ENCODE peak calls at places on chromosomes 5 and 9, in eight cellular contexts. One of them, this sample, is unnamed.

GRCh38 chr5:33611882-33612281 is 171.1 kb downstream of the TARS1 start:
- DNase-seq in AG09319: peak; percentile 5
- DNase-seq in endothelial cell of umbilical vein: no peak
- DNase-seq in B cell: no peak
- DNase-seq in RWPE2: no peak
- DNase-seq in lower leg skin: no peak
- DNase-seq in left ventricle myocardium inferior: no peak
- DNase-seq in MM.1S: no peak
- DNase-seq in this sample: no peak

GRCh38 chr9:122309861-122310260 is 45.2 kb downstream of the MRRF start:
- DNase-seq in endothelial cell of umbilical vein: no peak
- DNase-seq in MM.1S: no peak
- DNase-seq in RWPE2: no peak
- DNase-seq in B cell: no peak
- DNase-seq in AG09319: no peak
- DNase-seq in left ventricle myocardium inferior: no peak
- DNase-seq in lower leg skin: no peak
- DNase-seq in this sample: no peak

GRCh38 chr5:54704341-54704740 is 186.8 kb downstream of the SNX18 start:
- DNase-seq in endothelial cell of umbilical vein: no peak
- DNase-seq in lower leg skin: no peak
- DNase-seq in B cell: no peak
- DNase-seq in MM.1S: no peak
- DNase-seq in left ventricle myocardium inferior: no peak
- DNase-seq in AG09319: no peak
- DNase-seq in RWPE2: no peak
- DNase-seq in this sample: no peak

GRCh38 chr9:132609829-132610228 is 27.4 kb downstream of the BARHL1 start:
- DNase-seq in MM.1S: no peak
- DNase-seq in left ventricle myocardium inferior: no peak
- DNase-seq in RWPE2: no peak
- DNase-seq in endothelial cell of umbilical vein: no peak
- DNase-seq in AG09319: peak; percentile 44
- DNase-seq in B cell: no peak
- DNase-seq in lower leg skin: no peak
- DNase-seq in this sample: no peak

GRCh38 chr5:58404734-58405133 is 55.2 kb downstream of the PLK2 start:
- DNase-seq in endothelial cell of umbilical vein: no peak
- DNase-seq in B cell: no peak
- DNase-seq in RWPE2: no peak
- DNase-seq in MM.1S: no peak
- DNase-seq in AG09319: no peak
- DNase-seq in left ventricle myocardium inferior: no peak
- DNase-seq in lower leg skin: no peak
- DNase-seq in this sample: no peak

GRCh38 chr9:114405294-114406034 is 17.7 kb upstream of the AKNA start:
- DNase-seq in left ventricle myocardium inferior: peak; percentile 65
- DNase-seq in MM.1S: peak; percentile 71
- DNase-seq in lower leg skin: peak; percentile 94
- DNase-seq in B cell: peak; percentile 89
- DNase-seq in RWPE2: no peak
- DNase-seq in AG09319: peak; percentile 46
- DNase-seq in endothelial cell of umbilical vein: peak; percentile 75
- DNase-seq in this sample: peak; percentile 89

GRCh38 chr5:175246242-175246891 is 197.6 kb downstream of the DRD1 start:
- DNase-seq in RWPE2: peak; percentile 87
- DNase-seq in left ventricle myocardium inferior: no peak
- DNase-seq in MM.1S: no peak
- DNase-seq in endothelial cell of umbilical vein: no peak
- DNase-seq in AG09319: peak; percentile 38
- DNase-seq in lower leg skin: no peak
- DNase-seq in B cell: no peak
- DNase-seq in this sample: no peak

GRCh38 chr9:133950206-133950915 is 41.8 kb downstream of the VAV2 start:
- DNase-seq in RWPE2: no peak
- DNase-seq in lower leg skin: no peak
- DNase-seq in AG09319: no peak
- DNase-seq in left ventricle myocardium inferior: peak; percentile 31
- DNase-seq in B cell: no peak
- DNase-seq in MM.1S: no peak
- DNase-seq in endothelial cell of umbilical vein: no peak
- DNase-seq in this sample: no peak

GRCh38 chr9:37975639-37976038 is 71.7 kb upstream of the SLC25A51 start:
- DNase-seq in B cell: no peak
- DNase-seq in AG09319: no peak
- DNase-seq in lower leg skin: no peak
- DNase-seq in MM.1S: no peak
- DNase-seq in RWPE2: peak; percentile 15
- DNase-seq in endothelial cell of umbilical vein: no peak
- DNase-seq in left ventricle myocardium inferior: no peak
- DNase-seq in this sample: no peak

GRCh38 chr5:156920042-156920860 is 42.8 kb downstream of the TIMD4 start:
- DNase-seq in MM.1S: no peak
- DNase-seq in B cell: no peak
- DNase-seq in left ventricle myocardium inferior: no peak
- DNase-seq in RWPE2: no peak
- DNase-seq in lower leg skin: no peak
- DNase-seq in AG09319: no peak
- DNase-seq in endothelial cell of umbilical vein: no peak
- DNase-seq in this sample: no peak

GRCh38 chr5:131462479-131462878 is 172.6 kb downstream of the RAPGEF6 start:
- DNase-seq in left ventricle myocardium inferior: no peak
- DNase-seq in B cell: no peak
- DNase-seq in lower leg skin: no peak
- DNase-seq in RWPE2: no peak
- DNase-seq in endothelial cell of umbilical vein: peak; percentile 87
- DNase-seq in MM.1S: no peak
- DNase-seq in AG09319: no peak
- DNase-seq in this sample: no peak

GRCh38 chr9:132114102-132114707 is 34.5 kb upstream of the MED27 start:
- DNase-seq in endothelial cell of umbilical vein: peak; percentile 52
- DNase-seq in RWPE2: no peak
- DNase-seq in left ventricle myocardium inferior: peak; percentile 55
- DNase-seq in B cell: no peak
- DNase-seq in AG09319: peak; percentile 14
- DNase-seq in MM.1S: peak; percentile 33
- DNase-seq in lower leg skin: peak; percentile 82
- DNase-seq in this sample: no peak

GRCh38 chr5:138716456-138716924 is 36.7 kb upstream of the CTNNA1 start:
- DNase-seq in lower leg skin: no peak
- DNase-seq in AG09319: no peak
- DNase-seq in B cell: no peak
- DNase-seq in MM.1S: no peak
- DNase-seq in left ventricle myocardium inferior: no peak
- DNase-seq in endothelial cell of umbilical vein: no peak
- DNase-seq in RWPE2: no peak
- DNase-seq in this sample: no peak

GRCh38 chr9:94675008-94675841 is 35.9 kb upstream of the FBP1 start:
- DNase-seq in endothelial cell of umbilical vein: peak; percentile 48
- DNase-seq in RWPE2: no peak
- DNase-seq in AG09319: no peak
- DNase-seq in left ventricle myocardium inferior: no peak
- DNase-seq in B cell: no peak
- DNase-seq in MM.1S: no peak
- DNase-seq in lower leg skin: no peak
- DNase-seq in this sample: no peak

GRCh38 chr5:82312373-82312856 is 34.3 kb upstream of the RPS23 start:
- DNase-seq in B cell: no peak
- DNase-seq in left ventricle myocardium inferior: peak; percentile 59
- DNase-seq in AG09319: peak; percentile 72
- DNase-seq in MM.1S: peak; percentile 28
- DNase-seq in endothelial cell of umbilical vein: peak; percentile 63
- DNase-seq in lower leg skin: peak; percentile 89
- DNase-seq in RWPE2: no peak
- DNase-seq in this sample: peak; percentile 21

GRCh38 chr5:163381832-163382231 is 55.6 kb upstream of the CCNG1 start:
- DNase-seq in left ventricle myocardium inferior: no peak
- DNase-seq in B cell: no peak
- DNase-seq in RWPE2: no peak
- DNase-seq in MM.1S: no peak
- DNase-seq in AG09319: no peak
- DNase-seq in endothelial cell of umbilical vein: no peak
- DNase-seq in lower leg skin: no peak
- DNase-seq in this sample: no peak

GRCh38 chr5:167320019-167320418 is 971.4 kb upstream of the WWC1 start:
- DNase-seq in RWPE2: no peak
- DNase-seq in left ventricle myocardium inferior: no peak
- DNase-seq in MM.1S: no peak
- DNase-seq in endothelial cell of umbilical vein: no peak
- DNase-seq in AG09319: no peak
- DNase-seq in lower leg skin: no peak
- DNase-seq in B cell: no peak
- DNase-seq in this sample: no peak

GRCh38 chr5:181219262-181220177 is 3.6 kb upstream of the TRIM41 start:
- DNase-seq in B cell: no peak
- DNase-seq in endothelial cell of umbilical vein: no peak
- DNase-seq in AG09319: no peak
- DNase-seq in lower leg skin: no peak
- DNase-seq in MM.1S: peak; percentile 2
- DNase-seq in left ventricle myocardium inferior: no peak
- DNase-seq in RWPE2: no peak
- DNase-seq in this sample: no peak

GRCh38 chr5:33477816-33478215 is 37.1 kb downstream of the TARS1 start:
- DNase-seq in RWPE2: no peak
- DNase-seq in B cell: no peak
- DNase-seq in endothelial cell of umbilical vein: no peak
- DNase-seq in AG09319: no peak
- DNase-seq in left ventricle myocardium inferior: no peak
- DNase-seq in lower leg skin: no peak
- DNase-seq in MM.1S: no peak
- DNase-seq in this sample: no peak

GRCh38 chr9:86324308-86324707 is 29.9 kb downstream of the TUT7 start:
- DNase-seq in left ventricle myocardium inferior: no peak
- DNase-seq in MM.1S: no peak
- DNase-seq in RWPE2: no peak
- DNase-seq in lower leg skin: no peak
- DNase-seq in AG09319: no peak
- DNase-seq in endothelial cell of umbilical vein: no peak
- DNase-seq in B cell: no peak
- DNase-seq in this sample: no peak

GRCh38 chr5:127555826-127556225 is 38.4 kb downstream of the PRRC1 start:
- DNase-seq in RWPE2: no peak
- DNase-seq in lower leg skin: no peak
- DNase-seq in AG09319: no peak
- DNase-seq in left ventricle myocardium inferior: no peak
- DNase-seq in B cell: no peak
- DNase-seq in MM.1S: peak; percentile 34
- DNase-seq in endothelial cell of umbilical vein: no peak
- DNase-seq in this sample: no peak

GRCh38 chr5:141041427-141041785 is 9.8 kb upstream of the PCDHB1 start:
- DNase-seq in endothelial cell of umbilical vein: no peak
- DNase-seq in lower leg skin: no peak
- DNase-seq in AG09319: no peak
- DNase-seq in B cell: no peak
- DNase-seq in RWPE2: no peak
- DNase-seq in left ventricle myocardium inferior: no peak
- DNase-seq in MM.1S: no peak
- DNase-seq in this sample: no peak
- TF ChIP-seq CTCF in endothelial cell of umbilical vein: no peak
- TF ChIP-seq CTCF in lower leg skin: no peak
- TF ChIP-seq CTCF in AG09319: no peak
- TF ChIP-seq CTCF in B cell: peak; percentile 11
- TF ChIP-seq CTCF in RWPE2: peak; percentile 56
- TF ChIP-seq CTCF in left ventricle myocardium inferior: no peak
- TF ChIP-seq CTCF in MM.1S: no peak
- TF ChIP-seq CTCF in this sample: no peak

DNA sequence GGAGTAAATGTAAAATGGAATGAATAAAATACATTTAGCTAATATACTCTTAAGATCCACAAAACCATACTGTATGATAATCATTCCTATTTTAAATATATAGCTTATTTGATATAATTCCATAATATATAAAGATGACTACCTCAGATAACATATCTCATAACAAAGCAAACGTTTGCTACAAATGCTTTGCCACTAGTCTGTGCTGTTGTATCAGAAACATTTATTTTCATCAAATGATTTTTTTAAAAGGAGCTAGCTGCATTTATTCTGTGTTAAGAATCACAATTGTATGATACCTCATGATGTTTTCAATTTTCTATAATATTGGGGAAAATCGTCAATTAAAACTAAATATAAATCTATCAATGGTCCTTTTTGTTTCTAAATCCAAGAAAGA is 567.2 kb downstream of the PTPRD start:
- DNase-seq in RWPE2: no peak
- DNase-seq in endothelial cell of umbilical vein: peak; percentile 58
- DNase-seq in MM.1S: peak; percentile 18
- DNase-seq in AG09319: no peak
- DNase-seq in B cell: no peak
- DNase-seq in left ventricle myocardium inferior: no peak
- DNase-seq in lower leg skin: no peak
- DNase-seq in this sample: no peak
- TF ChIP-seq CTCF in RWPE2: peak; percentile 78
- TF ChIP-seq CTCF in endothelial cell of umbilical vein: peak; percentile 11
- TF ChIP-seq CTCF in MM.1S: no peak
- TF ChIP-seq CTCF in AG09319: peak; percentile 40
- TF ChIP-seq CTCF in B cell: no peak
- TF ChIP-seq CTCF in left ventricle myocardium inferior: peak; percentile 64
- TF ChIP-seq CTCF in lower leg skin: no peak
- TF ChIP-seq CTCF in this sample: no peak

GRCh38 chr5:23139338-23140171 is 286.4 kb upstream of the CDH12 start:
- DNase-seq in left ventricle myocardium inferior: no peak
- DNase-seq in AG09319: no peak
- DNase-seq in B cell: peak; percentile 7
- DNase-seq in MM.1S: peak; percentile 41
- DNase-seq in RWPE2: no peak
- DNase-seq in lower leg skin: no peak
- DNase-seq in endothelial cell of umbilical vein: peak; percentile 1
- DNase-seq in this sample: peak; percentile 24
- TF ChIP-seq CTCF in left ventricle myocardium inferior: peak; percentile 64
- TF ChIP-seq CTCF in AG09319: no peak
- TF ChIP-seq CTCF in B cell: peak; percentile 57
- TF ChIP-seq CTCF in MM.1S: peak; percentile 63
- TF ChIP-seq CTCF in RWPE2: peak; percentile 76
- TF ChIP-seq CTCF in lower leg skin: no peak
- TF ChIP-seq CTCF in endothelial cell of umbilical vein: no peak
- TF ChIP-seq CTCF in this sample: peak; percentile 59

GRCh38 chr5:6781711-6782110 is 68.5 kb downstream of the TENT4A start:
- DNase-seq in B cell: no peak
- DNase-seq in AG09319: no peak
- DNase-seq in left ventricle myocardium inferior: no peak
- DNase-seq in endothelial cell of umbilical vein: no peak
- DNase-seq in lower leg skin: no peak
- DNase-seq in MM.1S: no peak
- DNase-seq in RWPE2: no peak
- DNase-seq in this sample: no peak

GRCh38 chr5:6783787-6784186 is 70.6 kb downstream of the TENT4A start:
- DNase-seq in left ventricle myocardium inferior: no peak
- DNase-seq in lower leg skin: no peak
- DNase-seq in MM.1S: no peak
- DNase-seq in AG09319: no peak
- DNase-seq in endothelial cell of umbilical vein: no peak
- DNase-seq in RWPE2: no peak
- DNase-seq in B cell: no peak
- DNase-seq in this sample: no peak

GRCh38 chr5:6785161-6785860 is 72.1 kb downstream of the TENT4A start:
- DNase-seq in AG09319: no peak
- DNase-seq in endothelial cell of umbilical vein: no peak
- DNase-seq in lower leg skin: no peak
- DNase-seq in MM.1S: no peak
- DNase-seq in left ventricle myocardium inferior: no peak
- DNase-seq in RWPE2: no peak
- DNase-seq in B cell: no peak
- DNase-seq in this sample: no peak

GRCh38 chr5:6784481-6784880 is 71.2 kb downstream of the TENT4A start:
- DNase-seq in lower leg skin: no peak
- DNase-seq in B cell: no peak
- DNase-seq in left ventricle myocardium inferior: no peak
- DNase-seq in MM.1S: no peak
- DNase-seq in AG09319: no peak
- DNase-seq in endothelial cell of umbilical vein: no peak
- DNase-seq in RWPE2: no peak
- DNase-seq in this sample: no peak

GRCh38 chr5:6780802-6781391 is 67.7 kb downstream of the TENT4A start:
- DNase-seq in AG09319: no peak
- DNase-seq in MM.1S: peak; percentile 29
- DNase-seq in lower leg skin: no peak
- DNase-seq in RWPE2: no peak
- DNase-seq in endothelial cell of umbilical vein: no peak
- DNase-seq in left ventricle myocardium inferior: no peak
- DNase-seq in B cell: no peak
- DNase-seq in this sample: peak; percentile 53
- TF ChIP-seq CTCF in AG09319: peak; percentile 8
- TF ChIP-seq CTCF in MM.1S: peak; percentile 68
- TF ChIP-seq CTCF in lower leg skin: no peak
- TF ChIP-seq CTCF in RWPE2: peak; percentile 46
- TF ChIP-seq CTCF in endothelial cell of umbilical vein: peak; percentile 58
- TF ChIP-seq CTCF in left ventricle myocardium inferior: peak; percentile 32
- TF ChIP-seq CTCF in B cell: peak; percentile 35
- TF ChIP-seq CTCF in this sample: peak; percentile 64

This sample was measured in GM13977.